ENCODE peak calls at places on chromosomes 6 and 20, in nine cellular contexts. M is body of pancreas, T is esophagus muscularis mucosa, R is mucosa of descending colon, G is astrocyte, D is Peyer's patch, E is ovary, X is DND-41, P is fibroblast of lung. K is an unnamed sample.

GRCh38 chr6:34536251-34536958 is 19.7 kb downstream of the SPDEF start:
- DNase-seq in M (peak; percentile 60), T (no peak), R (peak; percentile 78), G (no peak), D (no peak), E (no peak), X (no peak), P (no peak), K (no peak)

GRCh38 chr6:15473741-15474161 is 189.1 kb downstream of the DTNBP1 start:
- DNase-seq in M (no peak), T (no peak), R (no peak), G (peak; percentile 86), D (no peak), E (no peak), X (no peak), P (peak; percentile 87), K (peak; percentile 31)

GRCh38 chr6:136846046-136846445 is 23.7 kb downstream of the PEX7 start:
- DNase-seq in M (peak; percentile 62), T (no peak), R (no peak), G (peak; percentile 24), D (peak; percentile 62), E (no peak), X (peak; percentile 40), P (peak; percentile 81), K (peak; percentile 78)

GRCh38 chr6:48151142-48151541 is 40.1 kb upstream of the PTCHD4 start:
- DNase-seq in M (no peak), T (no peak), R (no peak), G (peak; percentile 97), D (no peak), E (no peak), X (no peak), P (peak; percentile 58), K (no peak)

GRCh38 chr20:54193817-54194216 is 14.1 kb upstream of the PFDN4 start:
- DNase-seq in M (no peak), T (peak; percentile 26), R (no peak), G (no peak), D (no peak), E (no peak), X (no peak), P (no peak), K (no peak)

GRCh38 chr6:158849899-158850806 is 31.0 kb upstream of the EZR start:
- DNase-seq in M (peak; percentile 65), T (no peak), R (no peak), G (peak; percentile 96), D (peak; percentile 80), E (no peak), X (no peak), P (peak; percentile 91), K (no peak)

GRCh38 chr6:32627831-32628230 is 9.4 kb upstream of the HLA-DQA1 start:
- DNase-seq in M (no peak), T (no peak), R (no peak), G (no peak), D (peak; percentile 76), E (no peak), X (no peak), P (peak; percentile 19), K (peak; percentile 47)

GRCh38 chr6:84061613-84062398 is 28.2 kb downstream of the MRAP2 start:
- DNase-seq in M (no peak), T (no peak), R (no peak), G (no peak), D (no peak), E (no peak), X (no peak), P (no peak), K (no peak)

GRCh38 chr6:84268781-84269180 is 41.3 kb upstream of the CEP162 start:
- DNase-seq in M (no peak), T (no peak), R (no peak), G (no peak), D (no peak), E (no peak), X (no peak), P (no peak), K (no peak)

GRCh38 chr6:44699851-44700250 is 312.3 kb downstream of the CDC5L start:
- DNase-seq in M (no peak), T (no peak), R (no peak), G (peak; percentile 63), D (no peak), E (no peak), X (no peak), P (no peak), K (no peak)

GRCh38 chr6:83509416-83509815 is 2.9 kb upstream of the PRSS35 start:
- DNase-seq in M (no peak), T (no peak), R (no peak), G (peak; percentile 16), D (no peak), E (no peak), X (no peak), P (no peak), K (no peak)

GRCh38 chr6:2103644-2104523 is 141.5 kb downstream of the GMDS start:
- DNase-seq in M (no peak), T (no peak), R (no peak), G (peak; percentile 12), D (no peak), E (no peak), X (no peak), P (peak; percentile 70), K (no peak)
- H3K4me3 ChIP-seq in M (no peak overlapping the region), T (no peak overlapping the region), R (no peak overlapping the region), G (no peak overlapping the region), D (no peak overlapping the region), E (no peak overlapping the region), X (no peak overlapping the region), P (no peak overlapping the region), K (no peak overlapping the region)

GRCh38 chr6:38187285-38187684 is 367.8 kb downstream of the ZFAND3 start:
- DNase-seq in M (no peak), T (no peak), R (no peak), G (no peak), D (no peak), E (no peak), X (no peak), P (no peak), K (no peak)
- TF ChIP-seq CTCF in M (no peak), T (no peak), R (no peak), G (no peak), D (no peak), E (no peak), X (peak; percentile 4), P (no peak), K (no peak)

GRCh38 chr20:63943808-63944077 is 12.5 kb downstream of the UCKL1 start:
- DNase-seq in M (no peak), T (no peak), R (no peak), G (no peak), D (no peak), E (no peak), X (no peak), P (no peak), K (no peak)
- H3K36me3 ChIP-seq in M (no peaks in the 10 kb centered on the region), T (peaks cover 71% of the 10 kb centered on the region), R (no peaks in the 10 kb centered on the region), G (peaks cover 3% of the 10 kb centered on the region), D (no peaks in the 10 kb centered on the region), E (no peaks in the 10 kb centered on the region), X (peaks cover 77% of the 10 kb centered on the region), P (peaks cover 41% of the 10 kb centered on the region), K (no peaks in the 10 kb centered on the region)

GRCh38 chr6:29631209-29631810 is 1.7 kb downstream of the GABBR1 start:
- DNase-seq in M (no peak), T (no peak), R (no peak), G (peak; percentile 12), D (no peak), E (peak; percentile 31), X (no peak), P (peak; percentile 14), K (no peak)
- H3K4me3 ChIP-seq in M (no peak overlapping the region), T (peak overlapping the region; percentile 90), R (no peak overlapping the region), G (peak overlapping the region; percentile 79), D (no peak overlapping the region), E (no peak overlapping the region), X (no peak overlapping the region), P (no peak overlapping the region), K (no peak overlapping the region)

GRCh38 chr6:73248192-73248898 is 14.7 kb downstream of the KHDC1 start:
- DNase-seq in M (no peak), T (no peak), R (no peak), G (no peak), D (no peak), E (no peak), X (no peak), P (no peak), K (no peak)
- TF ChIP-seq CTCF in M (no peak), T (no peak), R (no peak), G (no peak), D (no peak), E (no peak), X (no peak), P (no peak), K (no peak)

GRCh38 chr6:13315896-13316295 is 12.4 kb downstream of the TBC1D7 start:
- DNase-seq in M (no peak), T (peak; percentile 55), R (no peak), G (no peak), D (no peak), E (no peak), X (no peak), P (no peak), K (no peak)

GRCh38 chr6:13314806-13315205 is 13.5 kb downstream of the TBC1D7 start:
- DNase-seq in M (no peak), T (peak; percentile 55), R (no peak), G (no peak), D (no peak), E (no peak), X (no peak), P (no peak), K (no peak)

GRCh38 chr6:13319891-13320564 is 8.3 kb downstream of the TBC1D7 start:
- DNase-seq in M (no peak), T (peak; percentile 42), R (no peak), G (no peak), D (no peak), E (no peak), X (no peak), P (no peak), K (no peak)

DNA sequence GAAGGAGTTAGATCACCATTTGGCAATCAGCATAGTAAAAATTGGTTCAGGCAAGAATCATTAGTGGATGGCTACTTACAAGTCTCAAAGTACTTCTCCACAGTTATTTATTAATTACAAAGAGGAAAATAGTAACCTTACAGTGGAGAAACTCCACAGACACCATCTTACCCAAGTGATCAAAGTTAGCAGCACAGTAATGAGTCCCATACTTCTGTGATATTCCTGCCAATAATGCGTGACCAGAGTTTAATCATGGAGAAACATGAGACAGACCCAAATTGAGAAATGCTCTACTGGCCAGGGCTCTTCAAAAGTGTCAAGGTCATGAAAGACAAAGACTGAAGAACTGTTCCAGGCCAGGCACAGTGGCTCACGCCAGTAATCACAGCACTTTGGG is 9.5 kb downstream of the TBC1D7 start:
- DNase-seq in M (no peak), T (peak; percentile 26), R (no peak), G (no peak), D (no peak), E (no peak), X (no peak), P (no peak), K (no peak)
- H3K36me3 ChIP-seq in M (peaks cover 6% of the 10 kb centered on the region), T (peaks cover 93% of the 10 kb centered on the region), R (no peaks in the 10 kb centered on the region), G (peaks cover 56% of the 10 kb centered on the region), D (no peaks in the 10 kb centered on the region), E (no peaks in the 10 kb centered on the region), X (peaks cover 90% of the 10 kb centered on the region), P (peaks cover 10% of the 10 kb centered on the region), K (no peaks in the 10 kb centered on the region)

DNA sequence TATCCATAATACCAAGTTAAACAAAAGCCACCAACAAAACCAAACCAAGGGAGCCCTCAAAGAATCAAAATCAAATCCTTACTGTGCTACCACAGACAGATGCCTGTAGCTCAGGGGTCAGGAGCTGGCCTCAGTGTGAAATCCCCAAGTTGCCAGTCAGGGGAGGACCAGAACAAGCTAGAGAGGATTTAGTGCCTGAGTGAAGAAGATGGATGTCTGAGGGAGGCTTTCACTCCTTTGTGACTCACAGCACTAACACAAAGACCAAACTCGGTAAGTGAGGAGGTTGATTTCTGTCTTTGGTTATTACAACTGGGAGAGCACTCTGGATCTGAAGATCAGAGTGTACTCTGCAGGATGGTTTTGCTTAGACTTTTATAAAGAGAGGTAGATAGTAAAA is 189.9 kb upstream of the ZNF184 start:
- DNase-seq in M (no peak), T (no peak), R (no peak), G (no peak), D (no peak), E (no peak), X (no peak), P (no peak), K (no peak)
- H3K4me3 ChIP-seq in M (no peak overlapping the region), T (no peak overlapping the region), R (no peak overlapping the region), G (no peak overlapping the region), D (no peak overlapping the region), E (no peak overlapping the region), X (no peak overlapping the region), P (no peak overlapping the region), K (no peak overlapping the region)

K was measured in testis.